ENCODE peak calls at places on chromosomes 16 and 17, in five cellular contexts. O, Q, V, J and P are unnamed samples.
A peak's percentile ranks its signal among the peaks of the same experiment; 100 is the strongest.

GRCh38 chr16:4792951-4793513 is 2.1 kb upstream of the SMIM22 start:
- DNase-seq in O (no peak), Q (no peak), V (no peak), J (peak; percentile 33), P (no peak)

GRCh38 chr17:82327289-82327688 is 6.3 kb downstream of the SECTM1 start:
- DNase-seq in O (no peak), Q (no peak), V (no peak), J (no peak), P (no peak)

GRCh38 chr17:49497147-49498036 is 2.3 kb downstream of the NGFR start:
- DNase-seq in O (no peak), Q (no peak), V (peak; percentile 84), J (no peak), P (no peak)

GRCh38 chr17:63249256-63250006 is 196.7 kb downstream of the CYB561 start:
- DNase-seq in O (no peak), Q (no peak), V (no peak), J (no peak), P (no peak)

GRCh38 chr17:42387663-42388380 is 420 bp downstream of the STAT3 start:
- DNase-seq in O (no peak), Q (peak; percentile 41), V (peak; percentile 26), J (no peak), P (no peak)

GRCh38 chr17:45231481-45232116 is 9.9 kb downstream of the FMNL1 start:
- DNase-seq in O (no peak), Q (peak; percentile 70), V (peak; percentile 76), J (peak; percentile 71), P (no peak)

GRCh38 chr17:64259922-64260321 is 3.1 kb downstream of the TEX2 start:
- DNase-seq in O (no peak), Q (no peak), V (no peak), J (no peak), P (no peak)

GRCh38 chr16:69706256-69706974 is 19.9 kb downstream of the NQO1 start:
- DNase-seq in O (no peak), Q (no peak), V (no peak), J (no peak), P (no peak)

GRCh38 chr16:10979717-10980601 is 35.6 kb downstream of the CLEC16A start:
- DNase-seq in O (no peak), Q (no peak), V (no peak), J (peak; percentile 86), P (no peak)

GRCh38 chr16:88804552-88805339 is 1.2 kb downstream of the CDT1 start:
- DNase-seq in O (peak; percentile 76), Q (peak; percentile 53), V (peak; percentile 64), J (peak; percentile 74), P (peak; percentile 72)

GRCh38 chr16:79891458-79891857 is 290.9 kb upstream of the MAF start:
- DNase-seq in O (no peak), Q (no peak), V (no peak), J (no peak), P (no peak)

GRCh38 chr17:16820979-16821543 is 131.0 kb downstream of the CCDC144A start:
- DNase-seq in O (no peak), Q (no peak), V (no peak), J (no peak), P (no peak)

GRCh38 chr17:73198201-73198929 is 5.5 kb downstream of the COG1 start:
- DNase-seq in O (no peak), Q (no peak), V (no peak), J (no peak), P (no peak)

GRCh38 chr16:81714593-81714992 is 64.5 kb upstream of the PLCG2 start:
- DNase-seq in O (no peak), Q (no peak), V (no peak), J (no peak), P (no peak)

GRCh38 chr17:78823282-78824046 is 17.1 kb downstream of the USP36 start:
- DNase-seq in O (no peak), Q (no peak), V (no peak), J (no peak), P (no peak)

GRCh38 chr17:37770631-37771518 is 26.0 kb upstream of the HNF1B start:
- DNase-seq in O (no peak), Q (peak; percentile 40), V (peak; percentile 45), J (peak; percentile 61), P (no peak)

GRCh38 chr17:66344473-66344872 is 42.1 kb downstream of the PRKCA start:
- DNase-seq in O (no peak), Q (no peak), V (no peak), J (no peak), P (no peak)

GRCh38 chr16:67278773-67279295 is 498 bp upstream of the PLEKHG4 start:
- DNase-seq in O (peak; percentile 76), Q (peak; percentile 81), V (peak; percentile 90), J (no peak), P (peak; percentile 76)

GRCh38 chr16:60776311-60776710 is 1259.9 kb downstream of the CDH8 start:
- DNase-seq in O (no peak), Q (no peak), V (no peak), J (no peak), P (no peak)

GRCh38 chr17:64025732-64026294 is 5.4 kb upstream of the ICAM2 start:
- DNase-seq in O (peak; percentile 58), Q (peak; percentile 86), V (peak; percentile 89), J (peak; percentile 82), P (no peak)

GRCh38 chr16:90008708-90009145 is 10.5 kb downstream of the DBNDD1 start:
- DNase-seq in O (no peak), Q (no peak), V (no peak), J (no peak), P (peak; percentile 78)

GRCh38 chr16:68985855-68986254 is 119.6 kb upstream of the HAS3 start:
- DNase-seq in O (no peak), Q (peak; percentile 40), V (no peak), J (no peak), P (no peak)

GRCh38 chr17:73068322-73069153 is 23.9 kb downstream of the SLC39A11 start:
- DNase-seq in O (no peak), Q (no peak), V (peak; percentile 59), J (peak; percentile 99), P (no peak)

GRCh38 chr16:3952342-3953131 is 72.0 kb upstream of the CREBBP start:
- DNase-seq in O (no peak), Q (no peak), V (no peak), J (no peak), P (no peak)

GRCh38 chr17:42329025-42329976 is 41.0 kb downstream of the STAT5A start:
- DNase-seq in O (no peak), Q (no peak), V (no peak), J (no peak), P (no peak)

GRCh38 chr17:21688293-21688949 is 3.9 kb upstream of the KCNJ18 start:
- DNase-seq in O (no peak), Q (no peak), V (no peak), J (no peak), P (no peak)

GRCh38 chr17:60630352-60630751 is 30.4 kb downstream of the PPM1D start:
- DNase-seq in O (no peak), Q (no peak), V (no peak), J (no peak), P (no peak)

GRCh38 chr16:20866161-20866772 is 33.9 kb downstream of the DCUN1D3 start:
- DNase-seq in O (no peak), Q (peak; percentile 70), V (peak; percentile 35), J (peak; percentile 55), P (no peak)

GRCh38 chr16:65315004-65315398 is 193.1 kb upstream of the CDH11 start:
- DNase-seq in O (no peak), Q (no peak), V (no peak), J (no peak), P (no peak)

GRCh38 chr16:876523-877241 is 76.1 kb upstream of the GNG13 start:
- DNase-seq in O (no peak), Q (no peak), V (no peak), J (no peak), P (no peak)

GRCh38 chr16:68711421-68712139 is 25.5 kb upstream of the CDH1 start:
- DNase-seq in O (no peak), Q (no peak), V (no peak), J (no peak), P (no peak)

GRCh38 chr17:43389022-43389947 is 9.5 kb upstream of the ARL4D start:
- DNase-seq in O (peak; percentile 46), Q (peak; percentile 47), V (peak; percentile 74), J (peak; percentile 74), P (no peak)

GRCh38 chr16:2420035-2420434 is 9.2 kb upstream of the CCNF start:
- DNase-seq in O (no peak), Q (no peak), V (no peak), J (no peak), P (no peak)

DNA sequence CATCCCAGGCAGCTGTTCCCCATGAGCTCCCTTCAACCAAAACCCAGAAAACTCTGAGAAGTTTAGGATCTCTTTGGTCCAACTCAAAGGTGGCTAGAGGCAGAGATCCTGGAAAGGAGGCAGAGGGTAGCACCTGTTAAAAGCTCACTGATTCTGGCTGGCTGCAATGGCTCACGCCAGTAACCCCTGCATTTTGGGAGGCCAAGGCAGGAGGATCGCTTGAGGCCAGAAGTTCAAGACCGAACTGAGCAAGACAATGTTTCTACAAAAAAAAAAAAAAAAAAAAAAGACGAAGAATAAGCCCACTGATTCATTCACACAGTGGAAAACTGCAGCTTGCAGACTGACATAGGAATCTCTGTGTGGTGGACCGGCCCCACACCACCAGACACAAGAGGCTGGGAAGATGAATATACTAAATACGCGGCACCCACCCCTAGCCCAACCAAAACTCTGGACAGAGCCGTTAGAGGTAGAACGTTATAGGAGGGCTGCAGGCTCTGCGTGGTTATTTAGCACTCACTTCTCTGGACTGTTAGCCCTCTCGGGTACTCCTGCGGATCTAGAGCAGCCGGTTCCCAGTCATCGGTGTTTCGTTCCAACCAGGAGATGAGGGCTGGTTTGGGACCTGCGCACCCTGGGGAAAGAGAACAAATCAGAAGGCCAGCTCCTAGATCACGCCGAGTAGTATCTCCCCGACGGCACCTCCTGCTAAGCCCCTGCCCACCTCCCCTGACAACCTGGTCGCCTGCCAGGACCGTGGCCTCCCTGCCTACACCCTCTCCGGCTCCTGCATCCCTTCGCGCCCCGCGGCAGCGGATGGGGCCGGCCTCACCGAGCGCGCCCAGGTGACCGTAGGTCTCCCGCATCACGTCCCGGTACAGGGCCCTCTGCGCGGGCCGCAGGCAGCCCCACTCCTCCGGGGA is 924 bp downstream of the ZNF689 start:
- DNase-seq in O (peak; percentile 55), Q (peak; percentile 64), V (peak; percentile 84), J (no peak), P (peak; percentile 56)
- TF ChIP-seq TAF1 in O (no peak), Q (no peak), V (no peak), J (no peak), P (no peak)

GRCh38 chr16:56950881-56951771 is 10.6 kb upstream of the CETP start:
- DNase-seq in O (peak; percentile 65), Q (peak; percentile 71), V (peak; percentile 82), J (peak; percentile 61), P (no peak)
- TF ChIP-seq POLR2AphosphoS5 in O (no peak), Q (no peak), V (no peak), J (no peak), P (no peak)

GRCh38 chr17:75457047-75457654 is 716 bp downstream of the TMEM94 start:
- DNase-seq in O (no peak), Q (no peak), V (peak; percentile 86), J (no peak), P (no peak)
- TF ChIP-seq TAF1 in O (no peak), Q (no peak), V (peak; percentile 30), J (no peak), P (no peak)

GRCh38 chr17:40130352-40131042 is 8.7 kb downstream of the MSL1 start:
- DNase-seq in O (no peak), Q (no peak), V (no peak), J (no peak), P (no peak)

GRCh38 chr17:40139566-40140058 is 725 bp upstream of the CASC3 start:
- DNase-seq in O (no peak), Q (no peak), V (no peak), J (no peak), P (peak; percentile 38)

GRCh38 chr17:40129498-40129897 is 7.7 kb downstream of the MSL1 start:
- DNase-seq in O (no peak), Q (no peak), V (no peak), J (no peak), P (no peak)

GRCh38 chr17:40134184-40134583 is 6.2 kb upstream of the CASC3 start:
- DNase-seq in O (no peak), Q (no peak), V (no peak), J (no peak), P (no peak)
- TF ChIP-seq POLR2AphosphoS5 in O (no peak), Q (no peak), V (no peak), J (no peak), P (no peak)